ENCODE peak calls at places on chromosomes 3 and 15, in five cellular contexts. T is mesenchymal stem cell; Z is CD4-positive, CD25-positive, alpha-beta regulatory T cell; B is SJSA1; W is hepatocyte. F is an unnamed sample.

GRCh38 chr3:195863121-195864061 is 45.0 kb downstream of the TNK2 start:
- DNase-seq in Z (peak; percentile 46), T (peak; percentile 87), B (peak; percentile 41), W (peak; percentile 93), F (peak; percentile 64)

GRCh38 chr3:124360140-124360539 is 368.2 kb upstream of the ROPN1 start:
- DNase-seq in Z (no peak), B (no peak), T (no peak), W (peak; percentile 25), F (no peak)

GRCh38 chr15:67685008-67685599 is 140.2 kb upstream of the SKOR1 start:
- DNase-seq in Z (peak; percentile 4), T (peak; percentile 59), W (peak; percentile 44), B (peak; percentile 26), F (peak; percentile 15)

GRCh38 chr15:57165992-57166391 is 210.3 kb upstream of the CGNL1 start:
- DNase-seq in Z (no peak), B (no peak), T (peak; percentile 38), W (no peak), F (no peak)

GRCh38 chr3:69504232-69504631 is 118.3 kb upstream of the FRMD4B start:
- DNase-seq in T (no peak), B (no peak), Z (no peak), W (no peak), F (peak; percentile 40)

GRCh38 chr3:112633757-112634156 is 7.2 kb downstream of the CCDC80 start:
- DNase-seq in W (peak; percentile 33), T (no peak), B (no peak), Z (no peak), F (no peak)

GRCh38 chr3:16883057-16883725 is 1.6 kb upstream of the PLCL2 start:
- DNase-seq in T (peak; percentile 29), B (no peak), W (peak; percentile 50), Z (no peak), F (peak; percentile 52)

GRCh38 chr3:57163751-57164150 is 1.4 kb downstream of the IL17RD start:
- DNase-seq in Z (no peak), W (no peak), T (no peak), B (no peak), F (no peak)

GRCh38 chr3:149519912-149520311 is 45.4 kb downstream of the TM4SF4 start:
- DNase-seq in W (no peak), T (no peak), Z (no peak), B (no peak), F (no peak)

GRCh38 chr15:50261979-50262378 is 3.5 kb downstream of the HDC start:
- DNase-seq in Z (no peak), W (no peak), B (no peak), T (no peak), F (no peak)

GRCh38 chr15:40343512-40343911 is 2.8 kb upstream of the CCDC9B start:
- DNase-seq in T (peak; percentile 98), Z (no peak), B (peak; percentile 92), W (peak; percentile 60), F (peak; percentile 92)

GRCh38 chr3:129572603-129573002 is 29.6 kb downstream of the H1-8 start:
- DNase-seq in T (no peak), B (no peak), W (no peak), Z (no peak), F (no peak)

GRCh38 chr3:152321321-152321720 is 52.6 kb downstream of the MBNL1 start:
- DNase-seq in T (no peak), B (no peak), W (no peak), Z (no peak), F (no peak)

GRCh38 chr15:70127288-70127746 is 29.6 kb upstream of the TLE3 start:
- DNase-seq in B (peak; percentile 51), T (peak; percentile 21), Z (no peak), W (peak; percentile 40), F (no peak)

GRCh38 chr3:195204360-195205166 is 66.4 kb downstream of the XXYLT1 start:
- DNase-seq in B (no peak), W (peak; percentile 42), T (peak; percentile 92), Z (no peak), F (no peak)

GRCh38 chr15:78276032-78276943 is 11.9 kb downstream of the DNAJA4 start:
- DNase-seq in Z (no peak), B (no peak), W (no peak), T (no peak), F (no peak)

GRCh38 chr3:187943677-187944390 is 198.6 kb upstream of the BCL6 start:
- DNase-seq in T (no peak), Z (no peak), W (peak; percentile 21), B (no peak), F (no peak)

GRCh38 chr3:131174752-131175151 is 148.1 kb downstream of the NEK11 start:
- DNase-seq in T (peak; percentile 2), W (no peak), B (no peak), Z (peak; percentile 23), F (peak; percentile 31)

GRCh38 chr3:61830111-61830400 is 268.7 kb downstream of the PTPRG start:
- DNase-seq in W (no peak), T (no peak), Z (no peak), B (no peak), F (no peak)

DNA sequence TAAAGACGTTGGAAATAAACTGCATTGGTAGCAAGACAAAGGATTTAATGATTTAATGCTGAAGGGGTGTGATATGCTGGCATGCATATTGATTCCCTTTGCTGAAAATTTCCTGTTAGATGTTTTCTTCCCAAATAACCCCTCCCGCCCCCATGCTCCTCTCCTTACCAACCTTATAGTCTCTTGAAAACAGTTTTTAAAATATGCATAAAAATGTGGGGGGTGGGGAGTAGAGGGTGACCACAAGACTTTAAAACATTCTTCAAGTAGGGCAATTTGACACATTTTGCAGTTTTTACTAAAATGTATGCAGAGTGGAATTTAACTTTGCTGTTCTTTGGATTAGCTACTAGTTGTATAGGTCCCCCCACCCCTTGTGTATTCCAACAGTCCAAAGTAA is 887 bp downstream of the RARB start:
- DNase-seq in Z (no peak), B (no peak), W (no peak), T (no peak), F (no peak)
- H3K4me3 ChIP-seq in Z (no peak overlapping the region), B (peak overlapping the region; percentile 49), W (peak overlapping the region; percentile 65), T (no peak overlapping the region), F (peak overlapping the region; percentile 56)

DNA sequence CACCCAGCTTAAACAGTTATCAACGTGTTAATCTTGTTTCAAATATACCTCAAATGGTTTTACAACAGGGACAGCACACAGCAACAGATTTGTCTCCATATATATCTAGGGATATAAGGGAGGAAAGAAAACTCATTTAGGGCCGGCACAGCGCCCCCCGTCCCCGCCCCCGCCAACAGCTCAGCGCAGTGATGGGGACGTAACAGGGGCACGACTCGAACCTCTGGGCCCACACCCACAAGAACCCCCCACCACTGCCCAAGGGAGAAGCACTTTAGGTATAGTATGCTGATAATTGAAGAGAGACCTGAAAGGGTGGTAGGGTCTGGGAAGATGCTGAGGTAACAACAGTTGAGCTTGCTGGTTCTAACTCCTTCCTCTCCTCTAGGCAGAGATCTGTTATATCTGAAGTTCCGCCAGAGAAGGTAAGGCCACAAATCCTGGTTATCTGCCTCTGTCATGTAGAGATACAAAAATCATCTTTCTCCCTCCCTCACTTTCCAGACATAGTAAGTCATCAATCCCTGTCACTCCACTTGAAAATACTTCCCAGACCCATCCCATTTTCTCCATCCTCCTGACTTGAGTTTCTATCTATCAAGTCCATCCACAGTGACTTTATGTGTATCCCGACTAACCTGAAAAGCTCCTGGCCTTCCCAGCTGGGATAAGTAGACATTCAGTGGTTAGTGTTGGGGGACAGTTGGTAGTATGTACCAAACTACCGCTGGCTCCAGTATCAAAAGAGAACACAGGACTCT is 126.9 kb downstream of the PDZRN3 start:
- DNase-seq in W (no peak), T (no peak), B (no peak), Z (no peak), F (no peak)
- H3K4me3 ChIP-seq in W (no peak overlapping the region), T (no peak overlapping the region), B (no peak overlapping the region), Z (no peak overlapping the region), F (no peak overlapping the region)

GRCh38 chr3:161914703-161915102 is 418.1 kb downstream of the OTOL1 start:
- DNase-seq in T (peak; percentile 88), Z (no peak), B (no peak), W (peak; percentile 62), F (peak; percentile 51)
- H3K4me3 ChIP-seq in T (peak overlapping the region; percentile 35), Z (no peak overlapping the region), B (no peak overlapping the region), W (no peak overlapping the region), F (no peak overlapping the region)

GRCh38 chr3:53641397-53641796 is 147.0 kb downstream of the CACNA1D start:
- DNase-seq in W (no peak), Z (no peak), T (no peak), B (no peak), F (no peak)

GRCh38 chr3:53642211-53642610 is 147.8 kb downstream of the CACNA1D start:
- DNase-seq in T (no peak), W (no peak), Z (no peak), B (no peak), F (no peak)

GRCh38 chr3:53645754-53646153 is 151.3 kb downstream of the CACNA1D start:
- DNase-seq in T (no peak), B (no peak), Z (no peak), W (no peak), F (no peak)

GRCh38 chr3:53646723-53647122 is 152.3 kb downstream of the CACNA1D start:
- DNase-seq in Z (no peak), W (no peak), T (no peak), B (no peak), F (no peak)

DNA sequence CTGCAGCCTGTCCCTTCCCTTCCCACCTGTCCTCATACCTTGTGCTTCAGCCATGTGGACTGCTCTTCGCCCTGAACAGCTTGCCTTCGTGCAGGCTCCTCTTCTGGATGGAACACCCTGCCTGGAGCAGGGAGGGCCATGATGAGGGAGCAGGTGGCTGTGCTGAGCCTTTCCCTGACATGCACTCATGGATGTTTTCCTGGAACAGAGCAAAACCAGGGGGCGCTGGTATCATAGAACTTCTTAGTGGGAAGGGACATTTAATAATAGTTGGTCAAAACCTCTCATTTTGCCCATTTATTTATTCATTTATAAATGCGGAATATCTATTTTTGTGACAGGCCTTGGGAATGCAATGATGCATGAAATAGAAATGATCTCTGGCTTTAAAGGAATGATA is 149.3 kb downstream of the CACNA1D start:
- DNase-seq in W (no peak), Z (no peak), B (no peak), T (no peak), F (no peak)
- H3K4me3 ChIP-seq in W (no peak overlapping the region), Z (no peak overlapping the region), B (no peak overlapping the region), T (no peak overlapping the region), F (no peak overlapping the region)

GRCh38 chr3:127485396-127486170 is 105.0 kb downstream of the TPRA1 start:
- DNase-seq in W (no peak), B (no peak), T (no peak), Z (no peak), F (no peak)
- H3K4me3 ChIP-seq in W (no peak overlapping the region), B (no peak overlapping the region), T (no peak overlapping the region), Z (no peak overlapping the region), F (no peak overlapping the region)

DNA sequence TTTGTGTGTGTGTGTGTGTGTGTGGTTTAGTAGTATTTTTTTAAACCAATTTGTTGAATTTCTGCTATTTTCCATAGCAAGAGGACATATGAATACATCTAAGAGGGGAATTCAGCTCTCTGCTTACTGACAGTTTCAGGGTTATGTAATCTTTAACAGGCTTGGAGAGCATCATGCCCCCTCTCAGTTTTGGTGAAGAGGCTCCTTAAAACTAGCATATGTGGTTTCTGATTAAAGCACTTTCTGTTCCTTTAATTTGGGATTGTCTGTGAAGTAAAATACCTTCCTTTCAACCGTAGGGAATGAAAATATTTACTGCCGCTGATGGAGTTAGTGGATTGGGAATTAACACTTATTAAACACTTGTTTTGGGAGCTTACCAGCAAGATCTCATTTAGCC is 19.4 kb upstream of the NFKBIZ start:
- DNase-seq in T (no peak), W (no peak), B (no peak), Z (no peak), F (no peak)
- H3K4me3 ChIP-seq in T (no peak overlapping the region), W (no peak overlapping the region), B (no peak overlapping the region), Z (peak overlapping the region; percentile 58), F (no peak overlapping the region)

GRCh38 chr15:91855241-91855640 is 1.7 kb downstream of the SLCO3A1 start:
- DNase-seq in Z (no peak), T (no peak), W (no peak), B (no peak), F (no peak)
- H3K4me3 ChIP-seq in Z (peak overlapping the region; percentile 88), T (peak overlapping the region; percentile 77), W (no peak overlapping the region), B (no peak overlapping the region), F (no peak overlapping the region)